ENCODE peak calls at places on chromosomes 16 and 17, in five cellular contexts. One of them, this sample, is unnamed.

GRCh38 chr16:11102523-11102898 is 153.5 kb downstream of the SOCS1 start:
- DNase-seq in K562: no peak
- DNase-seq in neural progenitor cell: no peak
- DNase-seq in IMR-90: no peak
- DNase-seq in GM23338: no peak
- DNase-seq in this sample: no peak

GRCh38 chr16:1572664-1573063 is 39.2 kb downstream of the TMEM204 start:
- DNase-seq in K562: no peak
- DNase-seq in neural progenitor cell: no peak
- DNase-seq in IMR-90: no peak
- DNase-seq in GM23338: no peak
- DNase-seq in this sample: no peak

GRCh38 chr17:10871914-10872313 is 34.0 kb upstream of the PIRT start:
- DNase-seq in K562: no peak
- DNase-seq in neural progenitor cell: no peak
- DNase-seq in IMR-90: no peak
- DNase-seq in GM23338: no peak
- DNase-seq in this sample: no peak

GRCh38 chr17:76382803-76383644 is 1.4 kb upstream of the SPHK1 start:
- DNase-seq in K562: peak
- DNase-seq in neural progenitor cell: peak
- DNase-seq in IMR-90: peak
- DNase-seq in GM23338: peak
- DNase-seq in this sample: peak

GRCh38 chr17:57988301-57989010 is 402 bp upstream of the VEZF1 start:
- DNase-seq in K562: peak
- DNase-seq in neural progenitor cell: no peak
- DNase-seq in IMR-90: peak
- DNase-seq in GM23338: peak
- DNase-seq in this sample: peak

GRCh38 chr16:68396481-68396880 is 51.8 kb downstream of the SMPD3 start:
- DNase-seq in K562: no peak
- DNase-seq in neural progenitor cell: peak
- DNase-seq in IMR-90: peak
- DNase-seq in GM23338: peak
- DNase-seq in this sample: peak

GRCh38 chr16:68902376-68903345 is 59.3 kb downstream of the TANGO6 start:
- DNase-seq in K562: peak
- DNase-seq in neural progenitor cell: peak
- DNase-seq in IMR-90: peak
- DNase-seq in GM23338: peak
- DNase-seq in this sample: peak

GRCh38 chr17:79022507-79022991 is 1.4 kb upstream of the C1QTNF1 start:
- DNase-seq in K562: no peak
- DNase-seq in neural progenitor cell: no peak
- DNase-seq in IMR-90: no peak
- DNase-seq in GM23338: no peak
- DNase-seq in this sample: no peak

GRCh38 chr17:9887521-9887920 is 17.6 kb downstream of the RCVRN start:
- DNase-seq in K562: no peak
- DNase-seq in neural progenitor cell: no peak
- DNase-seq in IMR-90: no peak
- DNase-seq in GM23338: no peak
- DNase-seq in this sample: no peak

GRCh38 chr16:22874394-22874793 is 60.4 kb downstream of the HS3ST2 start:
- DNase-seq in K562: no peak
- DNase-seq in neural progenitor cell: no peak
- DNase-seq in IMR-90: no peak
- DNase-seq in GM23338: no peak
- DNase-seq in this sample: no peak

GRCh38 chr17:77371888-77372443 is 231.2 kb downstream of the SEC14L1 start:
- DNase-seq in K562: no peak
- DNase-seq in neural progenitor cell: peak
- DNase-seq in IMR-90: no peak
- DNase-seq in GM23338: no peak
- DNase-seq in this sample: no peak

GRCh38 chr16:82639666-82640336 is 13.0 kb downstream of the CDH13 start:
- DNase-seq in K562: peak
- DNase-seq in neural progenitor cell: peak
- DNase-seq in IMR-90: peak
- DNase-seq in GM23338: peak
- DNase-seq in this sample: peak

GRCh38 chr17:44197980-44198720 is 1.5 kb downstream of the ATXN7L3 start:
- DNase-seq in K562: peak
- DNase-seq in neural progenitor cell: peak
- DNase-seq in IMR-90: peak
- DNase-seq in GM23338: peak
- DNase-seq in this sample: peak

DNA sequence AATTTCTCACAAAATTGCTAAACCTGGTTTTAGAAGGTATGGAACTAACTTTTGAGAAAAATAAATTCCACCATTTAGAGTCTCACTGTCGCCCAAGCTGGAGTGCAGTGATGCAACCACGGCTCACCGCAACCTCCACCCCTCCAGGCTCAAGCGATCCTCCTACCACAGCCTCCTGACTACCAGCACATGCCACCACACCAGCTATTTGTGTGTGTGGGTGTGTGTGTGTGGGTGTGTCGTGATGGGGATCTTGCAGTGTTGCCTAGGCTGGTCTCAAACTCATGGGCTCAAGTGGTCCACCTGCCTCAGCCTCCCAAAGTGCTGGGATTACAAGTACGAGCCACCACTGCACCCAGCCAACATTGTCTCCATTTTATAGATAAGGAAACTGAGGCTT is 71.3 kb upstream of the NOL11 start:
- DNase-seq in K562: no peak
- DNase-seq in neural progenitor cell: no peak
- DNase-seq in IMR-90: no peak
- DNase-seq in GM23338: no peak
- DNase-seq in this sample: no peak
- H3K4me2 ChIP-seq in K562: no peak
- H3K4me2 ChIP-seq in neural progenitor cell: no peak
- H3K4me2 ChIP-seq in IMR-90: no peak
- H3K4me2 ChIP-seq in GM23338: no peak
- H3K4me2 ChIP-seq in this sample: no peak

GRCh38 chr17:36608280-36608679 is 6.9 kb downstream of the MRM1 start:
- DNase-seq in K562: no peak
- DNase-seq in neural progenitor cell: no peak
- DNase-seq in IMR-90: no peak
- DNase-seq in GM23338: no peak
- DNase-seq in this sample: no peak
- H3K4me2 ChIP-seq in K562: peak
- H3K4me2 ChIP-seq in neural progenitor cell: no peak
- H3K4me2 ChIP-seq in IMR-90: no peak
- H3K4me2 ChIP-seq in GM23338: no peak
- H3K4me2 ChIP-seq in this sample: no peak

DNA sequence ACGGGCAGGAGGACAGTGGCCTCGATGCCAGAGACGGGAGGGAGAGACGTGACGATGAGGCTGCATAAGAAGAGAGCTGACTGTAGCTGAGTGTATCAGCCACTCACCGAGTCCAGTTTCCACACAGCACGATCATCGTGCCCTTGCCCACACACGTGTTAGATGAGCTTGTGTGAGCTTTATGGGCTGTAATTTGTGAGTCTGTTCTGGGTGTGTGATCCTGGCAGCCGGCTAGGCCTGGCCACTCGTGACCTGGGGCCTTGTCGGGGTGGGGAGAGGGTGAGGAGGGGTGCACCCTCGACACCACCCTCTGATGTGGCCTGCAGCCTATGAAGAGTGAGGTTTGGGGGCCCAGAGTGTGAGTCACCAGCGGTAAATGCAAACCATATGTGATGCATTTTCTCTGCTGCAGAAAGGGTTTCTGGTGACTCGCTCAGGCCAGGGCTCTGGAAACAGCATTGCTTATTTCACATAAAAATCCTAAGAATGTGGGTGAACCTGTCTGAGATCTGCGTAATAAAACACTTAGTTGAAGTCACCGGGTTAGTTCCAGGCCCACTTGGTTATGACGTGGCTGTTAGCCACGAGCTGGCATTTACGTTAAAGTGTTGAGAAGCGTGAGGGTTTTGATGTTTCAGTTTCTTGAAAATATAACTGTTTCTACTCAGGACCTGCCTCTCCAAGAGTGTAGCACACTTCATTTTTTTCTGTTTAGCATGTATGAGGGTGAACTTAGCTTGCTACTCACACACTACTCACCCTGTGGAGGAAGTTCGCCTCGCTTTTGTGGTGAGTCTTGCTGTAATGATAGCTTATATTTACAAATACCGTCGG is 4.2 kb downstream of the METRNL start:
- DNase-seq in K562: no peak
- DNase-seq in neural progenitor cell: no peak
- DNase-seq in IMR-90: peak
- DNase-seq in GM23338: peak
- DNase-seq in this sample: no peak
- H3K4me2 ChIP-seq in K562: no peak
- H3K4me2 ChIP-seq in neural progenitor cell: no peak
- H3K4me2 ChIP-seq in IMR-90: peak
- H3K4me2 ChIP-seq in GM23338: peak
- H3K4me2 ChIP-seq in this sample: no peak

DNA sequence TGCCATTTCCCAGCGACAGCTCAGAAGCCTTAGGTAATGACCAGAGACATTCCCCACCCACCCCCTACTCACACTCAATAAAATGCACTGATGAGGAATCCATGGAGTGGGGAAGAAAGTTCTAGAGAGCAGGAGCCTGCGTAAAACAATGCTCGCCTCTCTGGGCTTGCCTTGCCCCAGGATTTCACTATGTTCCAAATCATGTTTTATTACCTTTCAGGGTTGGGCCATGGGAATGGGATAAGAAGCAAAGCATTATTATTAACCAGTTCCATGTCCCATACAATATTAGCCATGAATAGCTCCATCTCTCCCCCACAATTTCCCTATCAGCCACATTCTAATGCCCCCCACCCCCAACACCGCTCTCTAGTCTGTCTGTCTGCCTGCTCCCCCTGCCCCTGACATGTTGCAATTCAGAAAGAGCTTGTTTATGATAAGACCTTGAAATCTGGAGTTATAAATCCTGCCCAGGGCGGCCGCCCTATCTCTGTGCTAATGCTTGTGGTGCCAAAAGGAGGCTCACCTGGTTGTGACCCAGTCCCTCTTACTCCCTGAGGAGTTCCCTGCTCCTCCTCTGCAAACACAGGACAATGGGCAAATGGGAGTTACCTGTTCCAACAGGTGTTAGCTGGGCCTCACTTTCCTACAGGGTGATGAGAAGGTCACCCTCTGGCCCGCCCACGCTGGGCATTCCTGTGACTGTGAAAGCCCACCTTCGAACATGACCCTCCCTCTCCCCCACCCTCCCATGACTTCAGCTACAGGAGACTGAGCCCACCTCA is 28.0 kb upstream of the DDX52 start:
- DNase-seq in K562: no peak
- DNase-seq in neural progenitor cell: no peak
- DNase-seq in IMR-90: no peak
- DNase-seq in GM23338: no peak
- DNase-seq in this sample: no peak
- H3K4me2 ChIP-seq in K562: no peak
- H3K4me2 ChIP-seq in neural progenitor cell: no peak
- H3K4me2 ChIP-seq in IMR-90: peak
- H3K4me2 ChIP-seq in GM23338: no peak
- H3K4me2 ChIP-seq in this sample: no peak